ENCODE peak calls at places on chromosomes 2 and 18, in ten cellular contexts. M is GM12878, N is Caki2, W is BJ, E is bronchial epithelial cell, T is RWPE2, O is amniotic stem cell, P is M059J, U is T-cell, F is cardiac muscle cell. L is an unnamed sample.

GRCh38 chr2:136378712-136379595 is 261.0 kb upstream of the CXCR4 start:
- DNase-seq in M (no peak), N (peak), W (no peak), E (peak), T (no peak), O (no peak), P (peak), U (peak), F (peak), L (peak)

GRCh38 chr2:240258685-240259084 is 118.2 kb upstream of the OTOS start:
- DNase-seq in M (no peak), N (no peak), W (no peak), E (no peak), T (no peak), O (no peak), P (no peak), U (no peak), F (no peak), L (no peak)

GRCh38 chr2:28616618-28617017 is 120.8 kb downstream of the PLB1 start:
- DNase-seq in M (no peak), N (no peak), W (no peak), E (no peak), T (no peak), O (no peak), P (no peak), U (no peak), F (no peak), L (no peak)

GRCh38 chr2:38634684-38635083 is 31.2 kb upstream of the GALM start:
- DNase-seq in M (peak), N (no peak), W (peak), E (no peak), T (no peak), O (no peak), P (peak), U (no peak), F (no peak), L (no peak)

GRCh38 chr2:213129311-213129710 is 22.1 kb downstream of the IKZF2 start:
- DNase-seq in M (no peak), N (no peak), W (no peak), E (no peak), T (no peak), O (no peak), P (no peak), U (no peak), F (no peak), L (no peak)

GRCh38 chr2:68458962-68459361 is 8.1 kb downstream of the FBXO48 start:
- DNase-seq in M (no peak), N (no peak), W (no peak), E (peak), T (no peak), O (no peak), P (no peak), U (no peak), F (no peak), L (no peak)

GRCh38 chr2:165238295-165238694 is 919 bp upstream of the SCN2A start:
- DNase-seq in M (no peak), N (no peak), W (no peak), E (peak), T (no peak), O (peak), P (peak), U (no peak), F (peak), L (no peak)

GRCh38 chr2:238476258-238476657 is 49.5 kb downstream of the ASB1 start:
- DNase-seq in M (no peak), N (no peak), W (no peak), E (no peak), T (no peak), O (no peak), P (no peak), U (no peak), F (no peak), L (no peak)

GRCh38 chr2:101872480-101872879 is 119.3 kb upstream of the IL1R2 start:
- DNase-seq in M (no peak), N (no peak), W (no peak), E (no peak), T (no peak), O (no peak), P (no peak), U (no peak), F (no peak), L (no peak)

GRCh38 chr2:234730066-234730640 is 221.7 kb upstream of the SH3BP4 start:
- DNase-seq in M (no peak), N (no peak), W (no peak), E (no peak), T (no peak), O (no peak), P (no peak), U (no peak), F (no peak), L (no peak)

GRCh38 chr2:216083464-216084279 is 2.0 kb downstream of the TMEM169 start:
- DNase-seq in M (no peak), N (peak), W (no peak), E (no peak), T (no peak), O (no peak), P (peak), U (no peak), F (no peak), L (peak)

GRCh38 chr2:119338826-119339561 is 27.6 kb downstream of the C2orf76 start:
- DNase-seq in M (peak), N (no peak), W (no peak), E (no peak), T (no peak), O (no peak), P (no peak), U (peak), F (no peak), L (no peak)

GRCh38 chr18:36828630-36829361 is at the start of the genes KIAA1328 and TPGS2:
- DNase-seq in M (peak), N (peak), W (peak), E (peak), T (peak), O (peak), P (peak), U (peak), F (peak), L (peak)

GRCh38 chr2:128452536-128453530 is 134.2 kb upstream of the HS6ST1 start:
- DNase-seq in M (no peak), N (no peak), W (no peak), E (no peak), T (no peak), O (no peak), P (no peak), U (no peak), F (no peak), L (no peak)

L was measured in NCI-H345.